ENCODE peak calls at places on chromosomes 6 and 20, in ten cellular contexts. U is heart right ventricle; N is OCI-LY7; W is cardiac muscle cell; G is fibroblast of lung; J is kidney; V is H1; S is CD8-positive, alpha-beta T cell; A is psoas muscle; X is breast epithelium. K is an unnamed sample. For H3K4me1 and H3K9me3, the result is how much of the 10 kb centered on the place peaks cover.

GRCh38 chr6:156622185-156622584 is 155.0 kb upstream of the ARID1B start:
- DNase-seq in V (no peak), J (no peak), G (no peak), A (no peak), W (no peak), X (no peak), S (no peak), U (no peak), N (no peak), K (no peak)

GRCh38 chr20:14879020-14879697 is 541.7 kb upstream of the FLRT3 start:
- DNase-seq in U (no peak), A (no peak), N (no peak), S (no peak), V (no peak), W (peak), X (no peak), J (no peak), G (peak), K (no peak)

GRCh38 chr6:1832844-1833787 is 223.4 kb downstream of the FOXC1 start:
- DNase-seq in J (peak), X (no peak), V (no peak), U (peak), W (peak), A (peak), S (no peak), G (peak), N (no peak), K (peak)

GRCh38 chr20:9647741-9648140 is 133.4 kb downstream of the LAMP5 start:
- DNase-seq in J (no peak), X (no peak), A (no peak), W (no peak), U (no peak), G (no peak), V (no peak), N (no peak), S (no peak), K (no peak)

GRCh38 chr6:17042422-17043147 is 59.3 kb upstream of the STMND1 start:
- DNase-seq in S (no peak), U (peak), J (no peak), V (peak), N (no peak), X (no peak), A (no peak), G (peak), W (peak), K (no peak)

GRCh38 chr6:166939894-166940293 is 16.5 kb downstream of the RNASET2 start:
- DNase-seq in G (no peak), W (no peak), V (no peak), U (no peak), N (no peak), X (no peak), S (no peak), J (peak), A (no peak), K (no peak)

GRCh38 chr6:117463762-117464665 is 18.5 kb upstream of the DCBLD1 start:
- DNase-seq in S (no peak), N (no peak), U (no peak), X (no peak), W (peak), A (no peak), V (no peak), J (no peak), G (peak), K (no peak)

GRCh38 chr20:8640461-8640860 is 428.4 kb upstream of the PLCB4 start:
- DNase-seq in G (no peak), W (no peak), U (no peak), A (no peak), S (no peak), V (no peak), J (no peak), N (no peak), X (no peak), K (no peak)

GRCh38 chr20:57404419-57405072 is 13.3 kb downstream of the RBM38 start:
- DNase-seq in G (no peak), J (peak), A (peak), U (no peak), S (no peak), V (no peak), W (no peak), N (no peak), X (no peak), K (no peak)

GRCh38 chr6:49430187-49430586 is 32.9 kb downstream of the MMUT start:
- DNase-seq in N (no peak), U (no peak), W (no peak), J (no peak), A (no peak), X (no peak), G (peak), S (no peak), V (no peak), K (no peak)

GRCh38 chr6:89797317-89797716 is 22.3 kb downstream of the MDN1 start:
- DNase-seq in U (no peak), G (peak), W (peak), N (no peak), S (no peak), V (no peak), J (no peak), A (no peak), X (no peak), K (no peak)

GRCh38 chr6:123913858-123914257 is 110.2 kb downstream of the NKAIN2 start:
- DNase-seq in U (no peak), S (no peak), N (no peak), X (no peak), W (no peak), V (no peak), G (peak), J (no peak), A (no peak), K (no peak)

GRCh38 chr6:37182736-37183590 is 13.0 kb downstream of the PIM1 start:
- DNase-seq in J (no peak), S (peak), G (no peak), V (no peak), X (no peak), U (no peak), A (no peak), W (peak), N (peak), K (no peak)

GRCh38 chr6:8086755-8087306 is 15.5 kb downstream of the EEF1E1 start:
- DNase-seq in G (no peak), J (no peak), V (no peak), N (no peak), W (no peak), X (no peak), U (no peak), S (no peak), A (no peak), K (no peak)

GRCh38 chr6:33670971-33671370 is 40.5 kb downstream of the UQCC2 start:
- DNase-seq in A (no peak), V (no peak), G (no peak), W (no peak), S (no peak), X (no peak), N (no peak), U (no peak), J (no peak), K (no peak)

GRCh38 chr6:21914121-21914973 is 320.8 kb downstream of the SOX4 start:
- DNase-seq in S (peak), W (peak), G (peak), V (no peak), X (peak), U (peak), A (peak), J (peak), N (no peak), K (peak)

GRCh38 chr20:32810941-32811340 is 8.8 kb upstream of the MAPRE1 start:
- DNase-seq in S (no peak), G (no peak), W (no peak), N (no peak), V (no peak), A (no peak), U (no peak), X (no peak), J (no peak), K (no peak)

GRCh38 chr6:12751694-12752304 is 35.2 kb downstream of the PHACTR1 start:
- DNase-seq in X (peak), U (peak), G (peak), V (no peak), A (peak), J (no peak), N (peak), S (peak), W (peak), K (peak)

GRCh38 chr6:74578339-74578738 is 627.5 kb downstream of the COL12A1 start:
- DNase-seq in S (no peak), N (no peak), G (peak), X (no peak), U (no peak), A (no peak), V (no peak), W (peak), J (no peak), K (no peak)

GRCh38 chr6:87049779-87050178 is 45.1 kb downstream of the CGA start:
- DNase-seq in V (no peak), U (no peak), A (no peak), X (no peak), N (no peak), S (no peak), J (no peak), G (no peak), W (no peak), K (no peak)

GRCh38 chr6:102701019-102701418 is 1307.5 kb downstream of the GRIK2 start:
- DNase-seq in S (no peak), G (no peak), V (no peak), W (no peak), X (no peak), J (peak), U (no peak), A (no peak), N (no peak), K (no peak)

GRCh38 chr20:7841967-7842301 is 98.3 kb downstream of the HAO1 start:
- DNase-seq in X (no peak), U (peak), G (peak), W (peak), N (no peak), S (no peak), V (peak), J (no peak), A (peak), K (no peak)

GRCh38 chr6:44000164-44000842 is 126.9 kb downstream of the MRPL14 start:
- DNase-seq in S (no peak), V (no peak), W (no peak), G (peak), A (peak), N (peak), X (no peak), U (no peak), J (peak), K (no peak)

GRCh38 chr20:2005359-2005758 is 11.5 kb upstream of the PDYN start:
- DNase-seq in S (no peak), N (no peak), G (no peak), X (no peak), W (peak), J (no peak), V (no peak), U (no peak), A (no peak), K (no peak)

GRCh38 chr20:20781029-20781428 is 68.6 kb upstream of the RALGAPA2 start:
- DNase-seq in W (no peak), A (no peak), X (no peak), V (no peak), U (no peak), J (no peak), G (no peak), N (no peak), S (no peak), K (no peak)

GRCh38 chr6:73476722-73477121 is 15.2 kb downstream of the MTO1 start:
- DNase-seq in U (no peak), J (no peak), W (no peak), N (no peak), X (no peak), G (no peak), A (no peak), V (no peak), S (no peak), K (no peak)

GRCh38 chr6:84027340-84028183 is 6.0 kb upstream of the MRAP2 start:
- DNase-seq in X (no peak), U (no peak), S (no peak), N (no peak), W (peak), G (no peak), A (no peak), V (no peak), J (peak), K (peak)

GRCh38 chr6:4647414-4648365 is 128.5 kb upstream of the CDYL start:
- DNase-seq in X (peak), W (peak), S (peak), U (peak), G (peak), V (peak), A (peak), N (peak), J (peak), K (peak)

DNA sequence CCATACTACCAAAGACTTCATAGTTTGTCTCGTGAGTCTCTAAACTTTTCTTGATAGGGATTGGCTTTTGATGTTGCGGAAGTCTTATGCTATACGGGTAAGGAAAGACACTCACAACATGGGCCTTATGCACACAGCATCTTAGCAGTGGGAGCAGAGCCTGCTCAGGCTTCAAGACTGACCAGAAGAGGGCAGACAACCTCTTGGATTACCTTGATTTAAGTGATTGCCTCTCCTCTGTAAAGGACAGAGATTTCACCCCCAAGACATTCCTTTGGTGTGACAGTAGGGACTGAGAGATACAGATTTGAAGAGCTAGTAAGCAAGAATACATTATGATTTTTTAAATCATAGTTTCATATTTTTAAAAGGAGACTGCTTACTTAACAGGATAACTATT is 71.0 kb upstream of the SAMD3 start:
- DNase-seq in J (no peak), U (no peak), W (peak), V (peak), X (no peak), S (peak), N (peak), A (no peak), G (peak), K (no peak)
- TF ChIP-seq CTCF in J (peak), U (no peak), W (peak), V (peak), X (peak), S (peak), N (peak), A (no peak), G (peak), K (peak)

GRCh38 chr20:53656653-53657288 is 63.1 kb upstream of the ZNF217 start:
- DNase-seq in W (peak), S (no peak), G (peak), U (no peak), V (no peak), X (no peak), N (no peak), A (no peak), J (no peak), K (no peak)

GRCh38 chr20:53657289-53657678 is 63.6 kb upstream of the ZNF217 start:
- DNase-seq in J (no peak), W (no peak), A (no peak), V (no peak), U (no peak), X (no peak), G (no peak), S (no peak), N (no peak), K (no peak)

GRCh38 chr20:53658327-53658726 is 64.7 kb upstream of the ZNF217 start:
- DNase-seq in W (no peak), X (no peak), V (no peak), U (no peak), G (no peak), S (no peak), N (no peak), A (no peak), J (no peak), K (no peak)

GRCh38 chr20:53658973-53659372 is 65.3 kb upstream of the ZNF217 start:
- DNase-seq in S (no peak), V (no peak), N (no peak), X (no peak), W (no peak), G (no peak), U (no peak), J (no peak), A (no peak), K (no peak)

DNA sequence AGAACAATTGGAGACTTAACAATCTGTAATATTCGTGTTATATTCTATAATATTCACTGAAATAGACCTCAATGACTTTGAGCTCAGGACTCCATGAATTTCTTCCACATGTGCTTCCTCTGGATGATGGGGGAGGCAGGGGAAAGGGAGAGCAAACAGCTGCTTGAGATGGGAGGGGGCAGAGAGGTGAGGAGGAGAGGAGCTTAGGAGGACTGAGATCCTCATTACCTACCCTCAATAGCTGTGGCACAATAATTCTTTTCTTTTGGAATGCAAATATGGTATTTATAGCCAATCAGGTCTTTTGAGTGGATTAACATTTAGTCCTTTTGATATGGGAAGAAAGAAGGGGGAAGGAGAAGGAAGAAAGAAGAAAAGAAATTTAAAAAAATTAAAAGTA is 64.1 kb upstream of the ZNF217 start:
- DNase-seq in W (no peak), V (no peak), U (no peak), A (no peak), X (no peak), J (no peak), N (no peak), S (no peak), G (no peak), K (no peak)
- H3K4me1 ChIP-seq in W (under half), V (under half), U (under half), A (under half), X (under half), J (under half), N (half or more), S (half or more), G (under half), K (under half)

DNA sequence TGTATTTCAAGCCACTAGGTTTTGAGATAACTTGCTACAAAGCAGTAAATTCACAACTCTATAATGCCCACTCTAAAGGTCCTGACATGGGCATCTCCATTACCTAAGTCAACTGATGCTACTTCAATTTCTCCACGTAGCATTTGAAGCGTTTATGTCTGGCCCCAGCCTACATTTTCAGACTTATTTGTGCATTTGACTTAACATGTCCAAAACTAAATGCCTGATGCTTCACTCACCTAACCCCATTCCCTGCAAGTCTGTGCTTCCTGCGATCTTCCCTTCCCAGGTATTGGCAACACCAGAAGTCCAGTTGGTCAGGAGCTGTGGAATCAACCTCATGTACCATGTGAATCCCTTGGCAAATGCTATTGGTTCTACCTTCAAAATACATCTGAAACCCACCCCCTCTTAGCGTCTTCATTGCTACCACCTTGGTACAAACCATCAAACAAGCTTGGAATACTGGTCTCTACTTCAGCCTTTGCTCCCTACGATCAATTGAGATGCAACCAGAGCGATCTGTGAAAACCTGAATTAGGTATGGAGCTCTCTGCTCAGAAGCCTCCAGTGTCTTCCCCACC is 12.8 kb upstream of the ZNFX1 start:
- DNase-seq in V (no peak), J (no peak), U (no peak), W (no peak), S (no peak), G (no peak), X (no peak), N (peak), A (no peak), K (no peak)
- H3K9me3 ChIP-seq in V (under half), J (under half), U (under half), W (under half), S (under half), G (under half), X (under half), N (under half), A (under half), K (under half)

GRCh38 chr6:158629376-158630221 is 14.9 kb downstream of the DYNLT1 start:
- DNase-seq in N (peak), A (peak), G (no peak), X (no peak), J (peak), S (peak), U (no peak), V (no peak), W (no peak), K (no peak)
- TF ChIP-seq CTCF in N (peak), A (peak), G (no peak), X (no peak), J (peak), S (peak), U (peak), V (peak), W (no peak), K (peak)

K was measured in BE2C.